ENCODE peak calls at places on chromosomes 7 and 10, in nine cellular contexts. Y, K, U, R, Q, B, J, F and S are unnamed samples. For H3K27me3, the result is how much of the 10 kb centered on the place peaks cover.

GRCh38 chr10:102120987-102121738 is 995 bp upstream of the LDB1 start:
- DNase-seq in U (peak), Y (no peak), B (no peak), R (no peak), J (peak), Q (peak), K (no peak), F (peak), S (peak)

GRCh38 chr10:76337641-76338040 is 906.2 kb downstream of the LRMDA start:
- DNase-seq in Q (no peak), U (no peak), K (no peak), B (no peak), R (no peak), Y (peak), F (no peak), J (no peak), S (peak)

GRCh38 chr10:132407846-132408278 is 10.9 kb downstream of the PWWP2B start:
- DNase-seq in Y (peak), B (no peak), J (peak), R (no peak), U (peak), K (no peak), Q (peak), F (peak), S (no peak)

GRCh38 chr7:64045301-64046040 is at the start of gene ZNF727:
- DNase-seq in B (no peak), U (peak), K (peak), F (peak), Q (peak), R (no peak), Y (no peak), J (no peak), S (no peak)

GRCh38 chr7:77481615-77482014 is 55.5 kb upstream of the PTPN12 start:
- DNase-seq in B (no peak), F (no peak), K (no peak), J (no peak), U (no peak), Y (no peak), Q (no peak), R (no peak), S (no peak)

GRCh38 chr7:95690367-95690947 is 81.9 kb upstream of the DYNC1I1 start:
- DNase-seq in F (no peak), R (peak), K (no peak), J (no peak), Y (peak), U (no peak), B (no peak), Q (no peak), S (peak)

GRCh38 chr7:108434030-108434429 is 22.2 kb downstream of the NRCAM start:
- DNase-seq in R (no peak), Q (no peak), Y (no peak), F (no peak), U (no peak), B (no peak), J (no peak), K (no peak), S (no peak)

GRCh38 chr10:71649631-71650030 is 69.9 kb downstream of the C10orf105 start:
- DNase-seq in R (no peak), B (no peak), U (no peak), Y (no peak), F (no peak), K (no peak), Q (no peak), J (no peak), S (no peak)

GRCh38 chr10:73771722-73772279 is 10.0 kb upstream of the CHCHD1 start:
- DNase-seq in Y (peak), F (peak), U (peak), B (no peak), Q (peak), J (peak), R (peak), K (peak), S (no peak)

GRCh38 chr7:69283421-69283820 is 314.9 kb upstream of the AUTS2 start:
- DNase-seq in Q (no peak), J (no peak), B (no peak), U (no peak), K (no peak), R (no peak), F (no peak), Y (no peak), S (peak)

GRCh38 chr7:132756482-132756990 is 180.3 kb upstream of the PLXNA4 start:
- DNase-seq in U (no peak), K (no peak), F (no peak), J (no peak), Y (no peak), Q (no peak), B (no peak), R (no peak), S (no peak)

GRCh38 chr10:61643316-61643751 is 19.4 kb upstream of the CABCOCO1 start:
- DNase-seq in U (no peak), B (peak), J (no peak), R (no peak), F (no peak), Y (peak), K (no peak), Q (no peak), S (peak)

GRCh38 chr10:86305521-86305920 is 61.1 kb downstream of the GRID1 start:
- DNase-seq in U (no peak), B (no peak), K (no peak), F (peak), Y (no peak), J (no peak), R (no peak), Q (no peak), S (no peak)

GRCh38 chr10:131269776-131270460 is 41.6 kb downstream of the TCERG1L start:
- DNase-seq in F (peak), Y (no peak), J (peak), K (no peak), B (no peak), R (no peak), U (no peak), Q (no peak), S (no peak)

GRCh38 chr10:48604408-48605263 is at the start of gene ARHGAP22:
- DNase-seq in F (no peak), Q (peak), J (peak), R (no peak), K (no peak), Y (peak), B (no peak), U (peak), S (peak)

GRCh38 chr10:116702165-116702564 is 40.2 kb downstream of the HSPA12A start:
- DNase-seq in B (no peak), K (no peak), F (no peak), R (no peak), Q (peak), Y (no peak), J (no peak), U (no peak), S (no peak)

GRCh38 chr7:45923290-45923689 is 2.2 kb upstream of the IGFBP3 start:
- DNase-seq in R (no peak), J (peak), U (peak), F (peak), Y (peak), K (peak), Q (peak), B (no peak), S (peak)

GRCh38 chr10:61830072-61830845 is 71.2 kb upstream of the ARID5B start:
- DNase-seq in U (no peak), K (no peak), J (no peak), B (no peak), F (no peak), R (no peak), Q (no peak), Y (no peak), S (no peak)

GRCh38 chr10:123912466-123913201 is 21.0 kb upstream of the CPXM2 start:
- DNase-seq in Y (no peak), Q (no peak), U (no peak), B (no peak), R (no peak), F (no peak), K (no peak), J (peak), S (no peak)

GRCh38 chr10:92849234-92849525 is 860 bp downstream of the EXOC6 start:
- DNase-seq in B (no peak), R (no peak), K (no peak), Q (no peak), Y (no peak), U (no peak), F (no peak), J (no peak), S (no peak)

GRCh38 chr7:122984021-122984420 is 11.5 kb downstream of the TAS2R16 start:
- DNase-seq in Q (no peak), R (no peak), Y (no peak), F (no peak), B (no peak), J (no peak), K (no peak), U (no peak), S (no peak)

GRCh38 chr7:66970310-66970709 is 25.1 kb downstream of the SBDS start:
- DNase-seq in Q (no peak), K (no peak), F (peak), U (no peak), R (no peak), J (peak), B (no peak), Y (no peak), S (no peak)

GRCh38 chr7:19353158-19353557 is 207.9 kb upstream of the FERD3L start:
- DNase-seq in U (no peak), R (no peak), Y (peak), B (no peak), Q (no peak), J (no peak), K (no peak), F (no peak), S (no peak)

GRCh38 chr10:5603091-5603847 is 63.1 kb downstream of the ASB13 start:
- DNase-seq in J (no peak), Y (no peak), K (no peak), B (no peak), R (no peak), Q (no peak), U (no peak), F (no peak), S (no peak)

GRCh38 chr7:140475747-140476333 is 3.5 kb downstream of the MKRN1 start:
- DNase-seq in Y (peak), B (no peak), K (peak), R (peak), F (no peak), Q (no peak), U (no peak), J (peak), S (no peak)

GRCh38 chr7:11294965-11295364 is 321.3 kb downstream of the PHF14 start:
- DNase-seq in F (no peak), U (no peak), K (no peak), Y (no peak), J (no peak), B (no peak), Q (no peak), R (no peak), S (no peak)

GRCh38 chr7:92075455-92076158 is 58.7 kb downstream of the CYP51A1 start:
- DNase-seq in U (no peak), R (no peak), F (no peak), K (no peak), Y (no peak), B (no peak), J (no peak), Q (no peak), S (no peak)

DNA sequence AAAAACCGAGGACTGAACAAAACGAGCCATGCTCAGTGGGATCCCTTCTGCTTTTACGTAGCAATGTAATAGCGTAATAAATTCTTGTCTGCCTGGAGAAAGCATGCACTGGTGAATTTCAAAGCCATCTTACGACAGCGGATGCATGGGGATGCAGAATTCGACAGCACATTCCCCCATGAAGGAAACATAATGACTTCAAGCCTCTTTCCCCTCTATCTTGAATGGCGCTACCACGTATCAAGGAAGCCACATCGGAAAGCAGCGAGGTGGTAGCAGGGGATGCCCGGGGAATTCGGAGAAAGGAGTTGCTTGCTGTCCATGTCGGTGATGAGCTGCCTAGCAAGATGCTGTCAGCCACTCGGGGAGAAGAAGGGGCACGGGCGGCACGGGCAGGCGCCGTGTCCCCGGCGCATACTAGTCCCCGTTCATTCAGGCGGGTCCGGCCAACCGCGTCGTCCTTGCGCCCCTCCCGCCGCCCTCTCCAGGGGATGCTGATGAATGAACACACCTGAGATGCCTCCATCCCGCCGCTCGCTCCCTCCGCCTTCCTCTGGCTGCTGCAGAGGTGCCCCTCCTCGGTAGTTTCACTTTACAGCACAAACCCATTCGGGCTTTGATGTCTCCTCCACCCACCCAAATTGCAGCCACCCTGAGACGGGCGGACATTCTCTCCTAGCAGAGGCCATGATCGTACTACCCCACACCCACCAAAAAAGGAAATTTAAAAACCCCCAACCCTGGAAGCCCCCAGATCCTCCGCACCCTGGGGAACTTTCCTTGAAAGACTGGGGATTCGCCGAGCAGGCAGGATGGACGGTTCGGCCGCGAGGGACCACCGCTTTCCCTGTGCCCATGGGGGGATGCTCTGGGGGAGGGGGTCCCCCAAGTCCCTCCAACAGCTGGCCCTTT is 627 bp downstream of the SORBS1 start:
- DNase-seq in B (no peak), K (peak), J (peak), Y (peak), F (peak), U (peak), R (no peak), Q (peak), S (no peak)
- H3K27me3 ChIP-seq in B (under half), K (under half), J (under half), Y (under half), F (under half), U (under half), R (under half), Q (under half), S (under half)

DNA sequence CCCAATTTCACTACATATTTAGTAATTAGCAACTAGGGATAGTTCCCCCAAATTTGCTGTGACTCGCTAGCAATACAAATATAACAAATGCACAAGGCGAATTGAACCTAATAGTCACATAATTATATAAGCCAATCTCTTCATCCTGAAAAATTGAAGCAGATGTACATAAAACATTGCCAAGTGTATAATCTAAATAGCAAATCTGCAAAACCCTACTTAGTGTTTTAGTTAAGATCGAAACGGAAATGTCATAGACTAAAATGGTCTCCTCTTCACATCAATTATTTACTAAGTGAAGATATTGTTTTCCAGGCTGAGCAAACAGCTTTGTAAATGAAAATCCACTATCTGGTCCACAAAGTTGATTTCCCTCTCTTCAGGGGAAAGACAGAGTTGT is 49.6 kb upstream of the RSU1 start:
- DNase-seq in K (no peak), B (no peak), U (no peak), Q (no peak), J (no peak), F (no peak), R (no peak), Y (no peak), S (no peak)
- H3K27me3 ChIP-seq in K (under half), B (under half), U (under half), Q (under half), J (under half), F (under half), R (under half), Y (under half), S (under half)

DNA sequence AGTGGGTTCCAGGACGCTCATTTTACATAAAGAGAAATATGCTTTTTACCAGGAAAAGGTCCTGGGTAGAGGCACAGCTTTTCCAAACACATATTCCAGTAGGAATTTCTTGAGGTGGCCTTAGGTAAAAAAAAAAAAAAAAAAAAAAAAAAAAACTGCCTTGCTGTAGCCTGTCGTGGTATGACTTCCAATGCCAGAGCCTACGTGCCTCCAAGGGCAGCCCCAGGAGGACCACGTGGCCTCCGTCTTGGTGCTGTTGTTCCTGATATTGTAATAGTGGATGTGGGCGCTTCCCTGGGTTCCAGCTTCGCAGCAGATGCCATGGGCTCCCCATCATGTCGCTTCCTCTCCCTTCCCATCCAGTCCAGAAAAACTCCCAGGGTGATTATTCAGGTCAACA is 49.3 kb downstream of the PRKAG2 start:
- DNase-seq in B (no peak), Y (no peak), U (peak), F (no peak), J (no peak), K (no peak), R (no peak), Q (no peak), S (no peak)
- H3K27me3 ChIP-seq in B (under half), Y (under half), U (under half), F (under half), J (under half), K (under half), R (under half), Q (under half), S (under half)

GRCh38 chr10:23197416-23197861 is 5.3 kb downstream of the PTF1A start:
- DNase-seq in K (no peak), Y (no peak), J (peak), R (no peak), Q (no peak), U (no peak), B (no peak), F (no peak), S (no peak)

GRCh38 chr10:23195846-23196200 is 3.7 kb downstream of the PTF1A start:
- DNase-seq in Y (no peak), K (no peak), J (peak), F (no peak), Q (no peak), B (no peak), U (no peak), R (no peak), S (no peak)

GRCh38 chr10:23196915-23197314 is 4.8 kb downstream of the PTF1A start:
- DNase-seq in B (no peak), Y (no peak), K (no peak), U (no peak), Q (no peak), J (peak), F (no peak), R (no peak), S (no peak)

GRCh38 chr10:23194966-23195845 is 3.1 kb downstream of the PTF1A start:
- DNase-seq in F (no peak), R (no peak), K (no peak), J (peak), Q (peak), B (no peak), U (no peak), Y (no peak), S (no peak)

DNA sequence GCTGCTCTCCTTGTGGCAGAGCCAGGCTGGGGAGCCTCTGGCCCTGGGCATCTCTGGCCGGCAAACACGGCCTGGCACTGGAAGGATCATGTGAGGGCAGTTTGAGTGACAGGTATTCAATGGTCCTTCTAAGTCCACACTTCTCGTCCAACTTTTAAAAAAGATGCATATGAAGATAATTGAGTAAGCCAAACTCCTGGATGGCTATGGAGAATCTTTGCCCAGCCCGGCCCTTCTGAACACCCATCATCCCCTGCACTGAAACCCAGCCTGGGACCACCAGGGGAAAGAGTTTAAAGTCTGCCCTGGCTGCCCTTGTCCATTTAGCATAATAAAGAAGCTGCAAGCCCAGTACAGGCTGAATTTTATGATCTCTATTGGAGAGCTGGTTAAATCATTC is 4.1 kb downstream of the PTF1A start:
- DNase-seq in Y (no peak), B (no peak), J (peak), K (no peak), U (no peak), Q (peak), F (no peak), R (no peak), S (no peak)
- H3K27me3 ChIP-seq in Y (half or more), B (under half), J (half or more), K (half or more), U (half or more), Q (under half), F (half or more), R (under half), S (half or more)